ENCODE peak calls at places on chromosomes 4 and X, in four cellular contexts. S is HEK293T, Q is transverse colon, Y is ELR. X is an unnamed sample.

GRCh38 chrX:120736989-120737388 is 107.1 kb upstream of the C1GALT1C1 start:
- DNase-seq in S (no peak), Q (no peak), Y (peak), X (no peak)

GRCh38 chr4:155944516-155944915 is 9.2 kb downstream of the CTSO start:
- DNase-seq in S (no peak), Q (no peak), Y (no peak), X (no peak)

GRCh38 chrX:10608099-10608498 is 12.3 kb downstream of the MID1 start:
- DNase-seq in S (no peak), Q (peak), Y (peak), X (no peak)

GRCh38 chr4:117560329-117560728 is 474.0 kb upstream of the NDST3 start:
- DNase-seq in S (no peak), Q (no peak), Y (peak), X (no peak)

GRCh38 chrX:43176686-43177085 is 398.7 kb upstream of the PPP1R2C start:
- DNase-seq in S (no peak), Q (no peak), Y (no peak), X (no peak)

GRCh38 chr4:103443324-103443723 is 245.2 kb upstream of the CENPE start:
- DNase-seq in S (no peak), Q (no peak), Y (peak), X (no peak)

GRCh38 chr4:978957-979701 is 5.8 kb upstream of the DGKQ start:
- DNase-seq in S (no peak), Q (no peak), Y (peak), X (no peak)

GRCh38 chr4:67558493-67558892 is at the start of gene STAP1:
- DNase-seq in S (no peak), Q (peak), Y (no peak), X (no peak)

GRCh38 chr4:69881173-69881773 is 21.3 kb upstream of the SULT1E1 start:
- DNase-seq in S (peak), Q (peak), Y (peak), X (peak)

GRCh38 chr4:185343726-185344581 is 51.8 kb downstream of the LRP2BP start:
- DNase-seq in S (no peak), Q (peak), Y (peak), X (no peak)

GRCh38 chrX:136725446-136726104 is 55.2 kb downstream of the ARHGEF6 start:
- DNase-seq in S (no peak), Q (no peak), Y (peak), X (no peak)

GRCh38 chr4:37825943-37826281 is 574 bp upstream of the PGM2 start:
- DNase-seq in S (peak), Q (peak), Y (no peak), X (peak)

GRCh38 chr4:75135068-75135825 is 202.3 kb downstream of the PARM1 start:
- DNase-seq in S (no peak), Q (no peak), Y (no peak), X (no peak)

GRCh38 chr4:1764670-1765069 is 28.4 kb upstream of the FGFR3 start:
- DNase-seq in S (no peak), Q (no peak), Y (no peak), X (no peak)

GRCh38 chrX:39729834-39730670 is 367.7 kb downstream of the BCOR start:
- DNase-seq in S (no peak), Q (no peak), Y (no peak), X (no peak)

GRCh38 chr4:38237139-38237538 is 276.9 kb downstream of the PTTG2 start:
- DNase-seq in S (no peak), Q (no peak), Y (peak), X (no peak)

GRCh38 chr4:185395956-185396723 is 416 bp upstream of the LRP2BP start:
- DNase-seq in S (peak), Q (peak), Y (peak), X (peak)

GRCh38 chr4:67020079-67020807 is 525.1 kb downstream of the CENPC start:
- DNase-seq in S (no peak), Q (no peak), Y (no peak), X (no peak)